ENCODE peak calls at places on chromosomes 16 and 17, in four cellular contexts. G, P, A and H are unnamed samples.

GRCh38 chr16:72945611-72946010 is 102.3 kb downstream of the ZFHX3 start:
- DNase-seq in G (peak), P (no peak), A (no peak), H (no peak)

GRCh38 chr17:7523033-7523432 is 25.8 kb upstream of the TNFSF12 start:
- DNase-seq in G (no peak), P (no peak), A (peak), H (peak)

GRCh38 chr17:78993981-78994671 is 14.4 kb upstream of the LGALS3BP start:
- DNase-seq in G (peak), P (no peak), A (no peak), H (no peak)

GRCh38 chr17:78174870-78175642 is 6.7 kb downstream of the SYNGR2 start:
- DNase-seq in G (no peak), P (peak), A (no peak), H (no peak)

GRCh38 chr16:82092711-82093110 is 57.7 kb downstream of the HSD17B2 start:
- DNase-seq in G (no peak), P (no peak), A (no peak), H (no peak)

GRCh38 chr16:30053376-30054015 is 12.1 kb upstream of the ALDOA start:
- DNase-seq in G (no peak), P (no peak), A (peak), H (no peak)

GRCh38 chr16:76634847-76635697 is 357.9 kb downstream of the CNTNAP4 start:
- DNase-seq in G (no peak), P (no peak), A (no peak), H (no peak)

GRCh38 chr17:76281573-76282371 is 16.6 kb downstream of the UBALD2 start:
- DNase-seq in G (no peak), P (no peak), A (no peak), H (no peak)

GRCh38 chr16:72475688-72476087 is 303.7 kb upstream of the PMFBP1 start:
- DNase-seq in G (no peak), P (no peak), A (no peak), H (no peak)

GRCh38 chr17:37701424-37702020 is 43.3 kb downstream of the HNF1B start:
- DNase-seq in G (no peak), P (no peak), A (peak), H (peak)

GRCh38 chr17:80970044-80970761 is 21.4 kb upstream of the CHMP6 start:
- DNase-seq in G (peak), P (no peak), A (no peak), H (peak)

GRCh38 chr17:45013021-45013997 is 38.1 kb downstream of the DCAKD start:
- DNase-seq in G (peak), P (no peak), A (no peak), H (no peak)

GRCh38 chr16:25692307-25692706 is 548 bp downstream of the HS3ST4 start:
- DNase-seq in G (no peak), P (no peak), A (no peak), H (no peak)

GRCh38 chr16:46822270-46822669 is 8.7 kb downstream of the C16orf87 start:
- DNase-seq in G (no peak), P (no peak), A (no peak), H (no peak)

GRCh38 chr17:63137163-63137562 is 171.1 kb downstream of the TANC2 start:
- DNase-seq in G (no peak), P (no peak), A (no peak), H (no peak)

GRCh38 chr17:879546-879945 is 97.4 kb downstream of the MRM3 start:
- DNase-seq in G (peak), P (peak), A (peak), H (peak)

GRCh38 chr17:12521416-12521815 is 144.3 kb upstream of the MYOCD start:
- DNase-seq in G (no peak), P (no peak), A (no peak), H (no peak)

GRCh38 chr17:65562206-65562531 is 721 bp upstream of the AXIN2 start:
- DNase-seq in G (no peak), P (no peak), A (peak), H (no peak)
- TF ChIP-seq POLR2A in G (no peak), P (no peak), A (no peak), H (no peak)

GRCh38 chr16:5186381-5186903 is 88.8 kb upstream of the EEF2KMT start:
- DNase-seq in G (no peak), P (no peak), A (no peak), H (no peak)

GRCh38 chr16:5188318-5189025 is 90.9 kb upstream of the EEF2KMT start:
- DNase-seq in G (no peak), P (no peak), A (no peak), H (no peak)

GRCh38 chr16:5187402-5187952 is 89.9 kb upstream of the EEF2KMT start:
- DNase-seq in G (no peak), P (no peak), A (no peak), H (no peak)
- TF ChIP-seq POLR2A in G (no peak), P (no peak), A (no peak), H (no peak)

GRCh38 chr17:16971458-16972338 is at the start of gene TNFRSF13B:
- DNase-seq in G (peak), P (no peak), A (no peak), H (no peak)
- TF ChIP-seq POLR2A in G (no peak), P (no peak), A (no peak), H (no peak)

GRCh38 chr17:41688641-41689496 is at the start of gene EIF1:
- DNase-seq in G (peak), P (peak), A (peak), H (peak)
- TF ChIP-seq POLR2A in G (peak), P (peak), A (peak), H (peak)

DNA sequence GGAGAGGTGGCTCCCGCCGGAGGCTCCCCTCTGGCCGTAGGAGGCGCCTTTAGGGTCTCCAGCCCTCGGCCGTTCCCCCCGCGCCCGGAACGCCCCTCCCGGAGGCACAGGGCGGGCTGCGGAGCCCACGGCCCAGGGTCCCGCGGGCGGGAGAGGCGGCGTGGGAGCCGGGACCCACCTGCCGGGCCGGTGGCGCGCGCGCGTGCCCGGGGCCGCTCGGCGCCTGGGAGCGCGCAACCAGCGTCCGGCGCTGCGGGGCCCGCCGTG is at the start of gene MIF4GD:
- DNase-seq in G (no peak), P (no peak), A (no peak), H (no peak)
- TF ChIP-seq POLR2A in G (no peak), P (no peak), A (no peak), H (peak)

DNA sequence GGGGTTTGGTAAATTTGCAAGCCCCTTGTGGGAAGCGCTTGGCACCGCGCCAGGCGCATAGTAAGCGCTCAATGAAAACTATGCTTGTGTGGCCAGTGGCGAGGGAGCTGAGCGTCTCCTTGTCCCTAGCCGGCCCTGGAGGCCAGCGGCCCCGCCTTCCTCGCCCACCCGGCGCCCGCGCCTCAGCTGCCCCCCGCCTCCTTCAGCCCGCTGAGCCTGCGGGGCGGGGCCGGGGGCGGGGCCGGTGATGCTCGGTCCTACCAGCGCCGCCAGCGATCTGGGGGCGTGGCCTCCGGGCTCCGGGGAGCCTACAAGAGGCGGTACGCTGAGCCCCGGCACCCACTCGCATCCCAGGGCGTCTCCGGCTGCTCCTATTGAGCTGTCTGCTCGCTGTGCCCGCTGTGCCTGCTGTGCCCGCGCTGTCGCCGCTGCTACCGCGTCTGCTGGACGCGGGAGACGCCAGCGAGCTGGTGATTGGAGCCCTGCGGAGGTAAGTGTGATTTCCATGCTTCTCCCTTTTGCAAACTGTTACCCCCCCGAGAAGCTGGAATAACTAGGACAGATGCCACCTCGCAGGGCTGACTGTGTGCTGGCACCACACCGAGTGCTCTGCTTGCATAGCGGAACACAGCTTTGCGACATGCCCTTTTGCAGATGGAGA is at the start of gene CRISPLD2:
- DNase-seq in G (peak), P (peak), A (peak), H (peak)
- TF ChIP-seq POLR2A in G (peak), P (peak), A (no peak), H (no peak)

DNA sequence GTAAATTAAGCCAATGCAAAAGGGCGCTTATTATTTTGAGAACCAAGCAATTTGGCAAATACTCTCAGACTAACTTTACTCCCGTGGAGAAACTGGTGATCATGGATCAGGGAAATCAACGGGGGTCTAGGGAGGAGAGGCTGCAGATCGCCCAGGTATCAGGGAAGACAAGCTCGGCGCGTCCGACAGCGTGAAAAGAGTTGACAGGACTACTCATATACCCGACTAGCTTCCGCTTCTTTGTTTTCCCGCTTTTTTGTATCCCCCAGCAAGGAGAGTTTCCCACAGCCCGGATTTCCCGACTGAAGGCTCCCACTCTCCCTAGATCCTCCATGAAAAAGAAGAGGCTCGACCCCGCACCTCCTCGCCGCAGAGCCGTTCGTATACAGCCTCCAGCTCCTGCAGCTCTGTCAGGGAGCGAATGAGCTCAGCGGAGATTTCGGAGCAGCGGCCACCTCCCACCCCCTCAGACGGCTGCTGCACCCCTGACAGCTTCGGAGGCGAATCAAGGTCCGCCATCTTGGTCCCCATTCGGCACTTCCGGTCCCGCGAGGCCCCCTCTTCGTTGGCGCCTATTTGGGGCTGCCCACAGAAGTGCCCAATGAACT is at the start of gene COG4:
- DNase-seq in G (peak), P (peak), A (no peak), H (peak)
- TF ChIP-seq POLR2A in G (no peak), P (no peak), A (peak), H (peak)